ENCODE peak calls at places on chromosomes 11 and 22, in five cellular contexts. G, V, C, O and H are unnamed samples.
A peak's percentile ranks its signal among the peaks of the same experiment; 100 is the strongest.

GRCh38 chr11:106717222-106717621 is 301.1 kb downstream of the GUCY1A2 start:
- DNase-seq in C (no peak), O (no peak), V (no peak), G (no peak), H (no peak)

GRCh38 chr11:22089609-22090008 is 103.3 kb upstream of the ANO5 start:
- DNase-seq in V (no peak), O (no peak), G (no peak), C (no peak), H (no peak)

GRCh38 chr11:33187851-33188722 is 26.8 kb upstream of the CSTF3 start:
- DNase-seq in O (no peak), G (no peak), V (no peak), C (no peak), H (no peak)

GRCh38 chr22:37242395-37242918 is 1.6 kb downstream of the RAC2 start:
- DNase-seq in O (no peak), V (peak; percentile 90), C (peak; percentile 80), G (no peak), H (no peak)

GRCh38 chr11:69232821-69233760 is 60.9 kb upstream of the MYEOV start:
- DNase-seq in C (no peak), V (peak; percentile 29), G (no peak), O (no peak), H (no peak)

GRCh38 chr11:61056981-61057380 is 45.3 kb upstream of the CD5 start:
- DNase-seq in C (no peak), V (no peak), G (no peak), O (no peak), H (no peak)

GRCh38 chr22:31284756-31285155 is 7.5 kb downstream of the PIK3IP1 start:
- DNase-seq in C (no peak), O (no peak), V (no peak), G (no peak), H (no peak)

GRCh38 chr22:29080061-29080975 is 7.5 kb downstream of the KREMEN1 start:
- DNase-seq in O (no peak), G (no peak), C (no peak), V (no peak), H (peak; percentile 93)

GRCh38 chr11:69788956-69789355 is 13.8 kb upstream of the FGF4 start:
- DNase-seq in V (no peak), O (no peak), G (no peak), C (no peak), H (no peak)

GRCh38 chr11:73306069-73306468 is 2.0 kb upstream of the ARHGEF17 start:
- DNase-seq in O (no peak), C (no peak), G (no peak), V (no peak), H (no peak)

GRCh38 chr22:34814260-34814659 is 251.7 kb upstream of the ISX start:
- DNase-seq in O (no peak), G (no peak), V (no peak), C (no peak), H (no peak)

GRCh38 chr11:47538741-47539575 is 14.0 kb downstream of the CELF1 start:
- DNase-seq in O (no peak), G (no peak), V (no peak), C (no peak), H (no peak)

GRCh38 chr11:131428853-131429252 is 58.4 kb downstream of the NTM start:
- DNase-seq in C (no peak), O (no peak), V (no peak), G (no peak), H (no peak)

GRCh38 chr11:79018371-79018849 is 422.4 kb downstream of the TENM4 start:
- DNase-seq in C (no peak), G (peak; percentile 74), O (no peak), V (no peak), H (peak; percentile 100)

GRCh38 chr22:24416611-24417010 is 10.8 kb upstream of the ADORA2A start:
- DNase-seq in V (no peak), C (no peak), O (no peak), G (no peak), H (no peak)

GRCh38 chr11:10699072-10699471 is 5.5 kb upstream of the IRAG1 start:
- DNase-seq in O (no peak), V (no peak), G (no peak), C (no peak), H (no peak)

GRCh38 chr11:6197466-6198200 is 1.4 kb upstream of the OR52W1 start:
- DNase-seq in V (no peak), C (no peak), G (no peak), O (no peak), H (no peak)

GRCh38 chr22:20177217-20177911 is 26.5 kb upstream of the CCDC188 start:
- DNase-seq in G (no peak), C (no peak), O (no peak), V (no peak), H (no peak)

GRCh38 chr11:33543823-33544222 is 156.8 kb downstream of the C11orf91 start:
- DNase-seq in G (peak; percentile 67), C (no peak), O (no peak), V (no peak), H (no peak)

GRCh38 chr11:94129505-94130335 is 1.1 kb downstream of the PANX1 start:
- DNase-seq in V (peak; percentile 58), C (peak; percentile 29), G (peak; percentile 18), O (no peak), H (no peak)

GRCh38 chr22:44753189-44754042 is 1.0 kb downstream of the ARHGAP8 start:
- DNase-seq in V (no peak), G (no peak), C (no peak), O (no peak), H (no peak)